ENCODE peak calls at places on chromosomes 5 and 9, in five cellular contexts. One of them, this sample, is unnamed.

GRCh38 chr5:157100140-157100679 is 8.6 kb downstream of the HAVCR2 start:
- DNase-seq in DMS153: no peak
- DNase-seq in HFFc6: peak; percentile 54
- DNase-seq in amniotic stem cell: peak; percentile 8
- DNase-seq in HEK293T: no peak
- DNase-seq in this sample: peak; percentile 18

GRCh38 chr5:155087036-155087435 is 73.5 kb downstream of the KIF4B start:
- DNase-seq in DMS153: no peak
- DNase-seq in HFFc6: peak; percentile 78
- DNase-seq in amniotic stem cell: no peak
- DNase-seq in HEK293T: no peak
- DNase-seq in this sample: no peak

GRCh38 chr9:83432104-83432627 is 106.0 kb downstream of the FRMD3 start:
- DNase-seq in DMS153: no peak
- DNase-seq in HFFc6: peak; percentile 72
- DNase-seq in amniotic stem cell: no peak
- DNase-seq in HEK293T: no peak
- DNase-seq in this sample: no peak

GRCh38 chr5:154189256-154189818 is 1.2 kb upstream of the GALNT10 start:
- DNase-seq in DMS153: no peak
- DNase-seq in HFFc6: no peak
- DNase-seq in amniotic stem cell: no peak
- DNase-seq in HEK293T: no peak
- DNase-seq in this sample: no peak

GRCh38 chr9:88532320-88532719 is 2.7 kb upstream of the NXNL2 start:
- DNase-seq in DMS153: no peak
- DNase-seq in HFFc6: no peak
- DNase-seq in amniotic stem cell: no peak
- DNase-seq in HEK293T: peak; percentile 53
- DNase-seq in this sample: no peak

GRCh38 chr5:132829742-132830435 is 558 bp downstream of the SHROOM1 start:
- DNase-seq in DMS153: no peak
- DNase-seq in HFFc6: peak; percentile 51
- DNase-seq in amniotic stem cell: peak; percentile 44
- DNase-seq in HEK293T: peak; percentile 87
- DNase-seq in this sample: peak; percentile 30

GRCh38 chr5:167392252-167392651 is 899.2 kb upstream of the WWC1 start:
- DNase-seq in DMS153: no peak
- DNase-seq in HFFc6: no peak
- DNase-seq in amniotic stem cell: no peak
- DNase-seq in HEK293T: no peak
- DNase-seq in this sample: no peak

GRCh38 chr5:59130441-59130840 is 547.6 kb downstream of the RAB3C start:
- DNase-seq in DMS153: no peak
- DNase-seq in HFFc6: no peak
- DNase-seq in amniotic stem cell: no peak
- DNase-seq in HEK293T: no peak
- DNase-seq in this sample: no peak

GRCh38 chr5:76958976-76959767 is 6.3 kb downstream of the CRHBP start:
- DNase-seq in DMS153: no peak
- DNase-seq in HFFc6: peak; percentile 25
- DNase-seq in amniotic stem cell: no peak
- DNase-seq in HEK293T: no peak
- DNase-seq in this sample: no peak

GRCh38 chr5:140362875-140363630 is 3.1 kb downstream of the SLC4A9 start:
- DNase-seq in DMS153: peak; percentile 19
- DNase-seq in HFFc6: peak; percentile 51
- DNase-seq in amniotic stem cell: no peak
- DNase-seq in HEK293T: peak; percentile 88
- DNase-seq in this sample: peak; percentile 41

GRCh38 chr9:123335227-123335985 is 20.6 kb upstream of the CRB2 start:
- DNase-seq in DMS153: no peak
- DNase-seq in HFFc6: peak; percentile 79
- DNase-seq in amniotic stem cell: peak; percentile 66
- DNase-seq in HEK293T: no peak
- DNase-seq in this sample: no peak

GRCh38 chr5:10649518-10650410 is 85.9 kb downstream of the ANKRD33B start:
- DNase-seq in DMS153: no peak
- DNase-seq in HFFc6: no peak
- DNase-seq in amniotic stem cell: no peak
- DNase-seq in HEK293T: no peak
- DNase-seq in this sample: no peak

GRCh38 chr5:28548856-28549255 is 1510.5 kb upstream of the CDH9 start:
- DNase-seq in DMS153: no peak
- DNase-seq in HFFc6: no peak
- DNase-seq in amniotic stem cell: no peak
- DNase-seq in HEK293T: no peak
- DNase-seq in this sample: no peak

GRCh38 chr9:94896512-94896911 is 170.0 kb downstream of the AOPEP start:
- DNase-seq in DMS153: no peak
- DNase-seq in HFFc6: no peak
- DNase-seq in amniotic stem cell: no peak
- DNase-seq in HEK293T: no peak
- DNase-seq in this sample: no peak

GRCh38 chr9:137880160-137880975 is 2.8 kb downstream of the CACNA1B start:
- DNase-seq in DMS153: no peak
- DNase-seq in HFFc6: no peak
- DNase-seq in amniotic stem cell: no peak
- DNase-seq in HEK293T: no peak
- DNase-seq in this sample: no peak

GRCh38 chr9:116149844-116150243 is 3.7 kb upstream of the PAPPA start:
- DNase-seq in DMS153: no peak
- DNase-seq in HFFc6: no peak
- DNase-seq in amniotic stem cell: no peak
- DNase-seq in HEK293T: peak; percentile 36
- DNase-seq in this sample: no peak

GRCh38 chr5:59193616-59194319 is 610.9 kb downstream of the RAB3C start:
- DNase-seq in DMS153: no peak
- DNase-seq in HFFc6: peak; percentile 98
- DNase-seq in amniotic stem cell: no peak
- DNase-seq in HEK293T: no peak
- DNase-seq in this sample: peak; percentile 65

GRCh38 chr5:68026092-68026910 is 189.3 kb upstream of the PIK3R1 start:
- DNase-seq in DMS153: no peak
- DNase-seq in HFFc6: no peak
- DNase-seq in amniotic stem cell: no peak
- DNase-seq in HEK293T: no peak
- DNase-seq in this sample: no peak

GRCh38 chr5:107010060-107010459 is 660.7 kb downstream of the EFNA5 start:
- DNase-seq in DMS153: no peak
- DNase-seq in HFFc6: no peak
- DNase-seq in amniotic stem cell: no peak
- DNase-seq in HEK293T: no peak
- DNase-seq in this sample: no peak

GRCh38 chr5:14853685-14854084 is 17.9 kb downstream of the ANKH start:
- DNase-seq in DMS153: no peak
- DNase-seq in HFFc6: no peak
- DNase-seq in amniotic stem cell: no peak
- DNase-seq in HEK293T: no peak
- DNase-seq in this sample: peak; percentile 5

GRCh38 chr5:32785639-32786216 is 74.6 kb downstream of the NPR3 start:
- DNase-seq in DMS153: no peak
- DNase-seq in HFFc6: no peak
- DNase-seq in amniotic stem cell: no peak
- DNase-seq in HEK293T: no peak
- DNase-seq in this sample: no peak

GRCh38 chr9:135701067-135701967 is 668 bp upstream of the KCNT1 start:
- DNase-seq in DMS153: no peak
- DNase-seq in HFFc6: no peak
- DNase-seq in amniotic stem cell: no peak
- DNase-seq in HEK293T: peak; percentile 27
- DNase-seq in this sample: no peak

This sample was measured in Panc1.